ENCODE peak calls at places on chromosomes 6 and 20, in five cellular contexts. O is sigmoid colon; K is left lung; V is right atrium auricular region; N is effector memory CD4-positive, alpha-beta T cell. T is an unnamed sample.

GRCh38 chr6:34362909-34363713 is 29.4 kb downstream of the NUDT3 start:
- DNase-seq in K (no peak), V (no peak), N (no peak), O (no peak), T (no peak)

GRCh38 chr6:167706313-167707109 is 120.2 kb upstream of the AFDN start:
- DNase-seq in O (no peak), K (peak; percentile 29), N (peak; percentile 26), V (no peak), T (peak; percentile 58)

GRCh38 chr6:159013229-159013628 is 13.2 kb upstream of the RSPH3 start:
- DNase-seq in N (no peak), V (no peak), O (no peak), K (no peak), T (no peak)

GRCh38 chr6:132651062-132651461 is 7.9 kb downstream of the TAAR1 start:
- DNase-seq in V (no peak), N (no peak), K (no peak), O (no peak), T (no peak)

GRCh38 chr6:47258724-47259347 is 50.9 kb downstream of the TNFRSF21 start:
- DNase-seq in K (no peak), V (no peak), N (no peak), O (no peak), T (no peak)

GRCh38 chr20:2103454-2104153 is 2.0 kb downstream of the STK35 start:
- DNase-seq in N (no peak), V (peak; percentile 36), O (no peak), K (no peak), T (no peak)

GRCh38 chr20:34604980-34605788 is 46.7 kb downstream of the MAP1LC3A start:
- DNase-seq in O (no peak), V (no peak), N (no peak), K (no peak), T (no peak)

GRCh38 chr20:1155342-1155741 is 29.4 kb downstream of the TMEM74B start:
- DNase-seq in V (no peak), O (no peak), N (no peak), K (no peak), T (no peak)

GRCh38 chr6:118844915-118845314 is 49.0 kb upstream of the ASF1A start:
- DNase-seq in V (no peak), O (no peak), K (no peak), N (no peak), T (no peak)

GRCh38 chr6:160007118-160007517 is 38.2 kb downstream of the IGF2R start:
- DNase-seq in V (no peak), O (no peak), N (no peak), K (no peak), T (no peak)

GRCh38 chr6:63640062-63640461 is 4.5 kb downstream of the PHF3 start:
- DNase-seq in N (no peak), O (no peak), V (no peak), K (no peak), T (no peak)

GRCh38 chr20:46605978-46606816 is 45.1 kb downstream of the SLC13A3 start:
- DNase-seq in O (no peak), V (no peak), K (no peak), N (no peak), T (no peak)

GRCh38 chr6:118249680-118250079 is 298.4 kb upstream of the PLN start:
- DNase-seq in N (no peak), K (no peak), O (no peak), V (no peak), T (no peak)

GRCh38 chr6:126134491-126134890 is 148.2 kb downstream of the TRMT11 start:
- DNase-seq in O (no peak), N (no peak), V (no peak), K (no peak), T (no peak)

GRCh38 chr6:131979515-131980337 is 28.6 kb upstream of the CCN2 start:
- DNase-seq in N (no peak), O (no peak), V (no peak), K (no peak), T (no peak)

GRCh38 chr20:8787090-8787489 is 281.8 kb upstream of the PLCB4 start:
- DNase-seq in O (no peak), N (no peak), V (no peak), K (no peak), T (no peak)

GRCh38 chr6:15131234-15132195 is 114.4 kb upstream of the JARID2 start:
- DNase-seq in O (no peak), V (no peak), K (no peak), N (no peak), T (no peak)

DNA sequence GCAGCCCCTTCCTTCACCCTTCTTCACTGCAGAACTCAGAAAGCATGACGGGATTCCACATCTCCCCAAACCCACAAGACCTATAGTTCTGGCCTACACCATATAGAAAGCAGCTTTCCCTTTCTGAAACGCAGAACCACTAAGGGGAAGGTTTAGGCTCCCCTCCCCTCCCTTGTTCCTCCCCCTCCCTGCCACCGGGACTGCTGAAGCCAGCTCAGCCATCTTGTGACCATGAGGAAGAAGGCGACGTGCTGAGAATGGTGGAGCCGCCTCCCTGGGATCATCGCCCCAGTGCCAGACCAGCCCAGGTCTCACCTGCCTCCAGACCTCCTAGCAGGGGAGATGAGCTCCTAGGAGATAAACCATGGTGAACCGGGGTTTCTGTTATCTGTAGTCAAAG is 19.6 kb downstream of the SERPINB6 start:
- DNase-seq in O (peak; percentile 76), K (peak; percentile 76), V (peak; percentile 59), N (no peak), T (no peak)
- H3K27ac ChIP-seq in O (peak overlapping the region; percentile 73), K (no peak overlapping the region), V (peak overlapping the region; percentile 74), N (no peak overlapping the region), T (no peak overlapping the region)

DNA sequence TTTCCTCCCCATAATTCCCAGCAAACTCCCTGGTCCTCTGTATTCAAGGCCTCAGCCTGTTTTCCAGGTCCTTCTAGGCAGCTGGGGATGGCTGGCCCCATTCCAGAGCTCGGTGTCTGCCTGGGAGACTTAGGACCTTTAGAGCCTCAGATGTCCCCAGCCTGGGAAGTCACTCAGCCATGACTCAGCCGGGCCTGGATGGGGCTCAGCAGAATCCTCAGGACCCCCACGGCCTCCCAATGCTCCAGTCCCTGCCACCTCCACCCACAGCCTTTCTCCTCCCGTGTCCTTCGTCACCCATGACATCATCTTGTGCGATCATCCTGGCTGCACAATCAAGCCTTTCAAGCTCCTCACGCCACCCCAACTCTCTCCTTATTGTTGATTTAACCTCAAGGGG is 475.1 kb upstream of the SULF2 start:
- DNase-seq in K (no peak), O (no peak), V (no peak), N (no peak), T (no peak)
- H3K27me3 ChIP-seq in K (no peaks in the 10 kb centered on the region), O (no peaks in the 10 kb centered on the region), V (no peaks in the 10 kb centered on the region), N (no peaks in the 10 kb centered on the region), T (no peaks in the 10 kb centered on the region)

GRCh38 chr6:2989332-2990178 is 10.1 kb upstream of the NQO2 start:
- DNase-seq in V (peak; percentile 95), K (peak; percentile 90), N (peak; percentile 71), O (peak; percentile 95), T (peak; percentile 78)

GRCh38 chr6:2988076-2988425 is 11.6 kb upstream of the NQO2 start:
- DNase-seq in K (no peak), N (no peak), O (no peak), V (no peak), T (no peak)

GRCh38 chr6:2986722-2987196 is 12.9 kb upstream of the NQO2 start:
- DNase-seq in K (no peak), O (peak; percentile 80), V (no peak), N (no peak), T (no peak)

GRCh38 chr6:2990179-2990931 is 9.3 kb upstream of the NQO2 start:
- DNase-seq in N (no peak), V (no peak), K (no peak), O (peak; percentile 74), T (peak; percentile 19)

DNA sequence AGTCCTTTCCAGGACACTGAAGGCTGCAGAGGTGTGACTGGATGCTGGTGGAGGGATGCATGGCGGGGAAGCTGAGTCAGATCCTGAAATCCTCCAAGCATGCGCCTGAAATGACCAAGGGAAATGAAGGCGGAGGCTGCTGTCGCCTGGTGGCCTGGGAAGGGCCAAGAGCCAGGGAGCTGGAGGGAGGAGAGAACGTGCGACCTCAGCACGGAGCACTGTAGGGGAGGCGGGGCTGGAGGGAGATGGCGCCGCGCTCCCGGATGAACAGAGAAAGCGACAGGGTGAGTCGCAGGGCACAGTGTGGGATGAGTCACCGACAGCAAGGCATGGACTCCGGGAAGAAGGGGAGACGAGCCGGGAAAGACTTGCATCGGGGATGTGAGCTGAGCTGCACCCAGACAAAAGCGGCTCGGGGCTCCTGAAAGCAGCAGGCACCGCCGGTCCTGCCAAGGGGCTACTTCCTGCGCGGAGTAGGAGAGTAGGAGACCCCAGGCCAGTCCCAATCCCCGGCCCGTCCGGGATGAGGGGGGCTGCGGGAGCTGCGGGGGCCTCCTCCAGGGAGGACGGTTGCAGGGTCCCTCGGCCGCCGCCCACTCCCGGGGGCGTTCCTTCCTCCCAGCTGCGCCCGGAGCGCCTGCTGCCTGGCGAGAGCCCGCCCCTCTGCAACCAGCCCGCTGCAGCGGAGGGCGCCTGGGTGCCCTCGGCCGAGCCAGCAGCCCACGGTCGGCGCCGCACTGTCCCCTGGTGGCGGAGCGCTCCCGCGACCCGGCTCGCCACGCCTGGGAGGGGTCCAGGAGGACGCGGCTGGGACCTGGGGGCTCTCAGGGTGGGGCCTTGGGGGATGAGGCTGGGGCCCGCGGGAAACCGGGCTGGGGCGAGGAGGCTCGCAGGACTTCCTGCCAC is 11.0 kb upstream of the NQO2 start:
- DNase-seq in V (peak; percentile 95), K (peak; percentile 93), O (peak; percentile 95), N (peak; percentile 64), T (peak; percentile 74)
- H3K27ac ChIP-seq in V (peak overlapping the region; percentile 97), K (peak overlapping the region; percentile 99), O (peak overlapping the region; percentile 98), N (peak overlapping the region; percentile 98), T (peak overlapping the region; percentile 97)

DNA sequence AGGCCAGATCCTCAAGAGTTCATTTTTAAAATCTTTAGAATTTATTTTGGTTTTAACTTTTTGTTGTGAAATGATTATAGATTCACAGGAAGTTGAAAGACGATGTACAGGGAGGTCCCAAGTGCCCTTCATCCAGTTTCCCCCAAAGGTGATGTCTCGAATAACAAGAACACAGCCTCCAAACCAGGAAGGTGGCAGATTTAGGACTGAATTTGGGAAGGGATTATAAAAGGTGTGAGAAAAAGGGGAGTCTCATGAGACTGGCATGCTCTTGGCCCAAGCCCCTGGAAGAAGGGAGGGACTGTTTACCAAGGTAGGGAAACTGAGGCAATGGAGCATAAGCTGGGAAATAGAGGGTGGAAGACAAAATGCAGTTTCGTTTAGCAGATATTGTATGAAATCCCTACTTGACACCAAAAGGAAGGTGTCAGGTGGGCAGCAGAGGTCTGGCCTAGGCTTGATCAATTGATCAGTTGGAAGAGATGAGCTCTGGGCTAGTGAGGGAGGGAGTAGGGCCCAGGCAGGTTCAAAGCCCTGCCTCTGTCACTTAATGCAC is 81.2 kb downstream of the BMP7 start:
- DNase-seq in O (no peak), N (no peak), V (no peak), K (no peak), T (no peak)
- H3K27me3 ChIP-seq in O (no peaks in the 10 kb centered on the region), N (no peaks in the 10 kb centered on the region), V (no peaks in the 10 kb centered on the region), K (peaks cover 19% of the 10 kb centered on the region), T (no peaks in the 10 kb centered on the region)

GRCh38 chr6:157864185-157864761 is 41.2 kb downstream of the SNX9 start:
- DNase-seq in K (no peak), O (no peak), V (no peak), N (no peak), T (no peak)
- H3K27ac ChIP-seq in K (no peak overlapping the region), O (no peak overlapping the region), V (no peak overlapping the region), N (no peak overlapping the region), T (no peak overlapping the region)

GRCh38 chr20:62548483-62548882 is 72.7 kb upstream of the GATA5 start:
- DNase-seq in K (no peak), N (no peak), V (no peak), O (no peak), T (no peak)
- H3K27me3 ChIP-seq in K (peaks cover 94% of the 10 kb centered on the region), N (peaks cover 44% of the 10 kb centered on the region), V (no peaks in the 10 kb centered on the region), O (peaks cover 6% of the 10 kb centered on the region), T (peaks cover 6% of the 10 kb centered on the region)

T was measured in CD8-positive, alpha-beta T cell.